ENCODE peak calls at places on chromosomes 12 and 14, in five cellular contexts. H is suprapubic skin, F is body of pancreas, E is lung, O is transverse colon. R is an unnamed sample. For H3K36me3, the result is how much of the 10 kb centered on the place peaks cover.

GRCh38 chr12:24505366-24506025 is 443.4 kb downstream of the BCAT1 start:
- DNase-seq in H (no peak), F (no peak), E (no peak), O (no peak), R (no peak)

GRCh38 chr12:20011200-20011599 is 357.1 kb upstream of the PDE3A start:
- DNase-seq in H (no peak), F (peak), E (peak), O (peak), R (no peak)

GRCh38 chr12:64229796-64230195 is 7.7 kb upstream of the KICS2 start:
- DNase-seq in H (no peak), F (no peak), E (no peak), O (no peak), R (no peak)

GRCh38 chr14:76844223-76844622 is 18.0 kb downstream of the LRRC74A start:
- DNase-seq in H (peak), F (peak), E (peak), O (peak), R (peak)

GRCh38 chr14:91872011-91872476 is 4.7 kb upstream of the TC2N start:
- DNase-seq in H (no peak), F (peak), E (no peak), O (no peak), R (no peak)

GRCh38 chr12:18428416-18428815 is 167.1 kb downstream of the PIK3C2G start:
- DNase-seq in H (no peak), F (no peak), E (no peak), O (no peak), R (no peak)

GRCh38 chr14:24103451-24103850 is 9.3 kb downstream of the PCK2 start:
- DNase-seq in H (no peak), F (no peak), E (no peak), O (no peak), R (no peak)

GRCh38 chr14:74618078-74618952 is 6.3 kb upstream of the LTBP2 start:
- DNase-seq in H (no peak), F (peak), E (peak), O (peak), R (peak)

GRCh38 chr12:12507121-12507520 is 55.5 kb downstream of the DUSP16 start:
- DNase-seq in H (no peak), F (no peak), E (no peak), O (no peak), R (no peak)

GRCh38 chr12:117473856-117474255 is 112.4 kb upstream of the NOS1 start:
- DNase-seq in H (no peak), F (no peak), E (no peak), O (no peak), R (no peak)

GRCh38 chr12:59040651-59041050 is 120.3 kb upstream of the LRIG3 start:
- DNase-seq in H (no peak), F (no peak), E (no peak), O (no peak), R (no peak)

GRCh38 chr12:53575502-53576264 is 50.5 kb downstream of the ATF7 start:
- DNase-seq in H (no peak), F (no peak), E (no peak), O (no peak), R (no peak)

GRCh38 chr12:7212678-7213077 is 23.2 kb downstream of the PEX5 start:
- DNase-seq in H (no peak), F (no peak), E (no peak), O (no peak), R (no peak)

GRCh38 chr12:98911396-98911795 is 266.3 kb downstream of the APAF1 start:
- DNase-seq in H (no peak), F (no peak), E (no peak), O (no peak), R (no peak)

GRCh38 chr14:82366803-82367202 is 833.1 kb upstream of the SEL1L start:
- DNase-seq in H (no peak), F (no peak), E (no peak), O (no peak), R (no peak)

GRCh38 chr14:22908601-22909000 is 10.3 kb downstream of the RBM23 start:
- DNase-seq in H (no peak), F (no peak), E (no peak), O (no peak), R (no peak)

GRCh38 chr12:92702754-92703679 is at the start of gene PLEKHG7:
- DNase-seq in H (no peak), F (peak), E (no peak), O (peak), R (no peak)

GRCh38 chr12:84508325-84508861 is 404.2 kb downstream of the SLC6A15 start:
- DNase-seq in H (no peak), F (no peak), E (no peak), O (no peak), R (no peak)

GRCh38 chr12:46303039-46303666 is 34.3 kb upstream of the SLC38A1 start:
- DNase-seq in H (no peak), F (peak), E (peak), O (peak), R (no peak)

GRCh38 chr12:54279227-54279631 is 693 bp downstream of the CBX5 start:
- DNase-seq in H (no peak), F (no peak), E (no peak), O (no peak), R (no peak)

GRCh38 chr14:55701638-55702037 is 121.6 kb downstream of the KTN1 start:
- DNase-seq in H (no peak), F (no peak), E (no peak), O (no peak), R (no peak)

GRCh38 chr14:24395609-24396580 is 2.9 kb upstream of the NYNRIN start:
- DNase-seq in H (no peak), F (no peak), E (no peak), O (no peak), R (no peak)

GRCh38 chr12:3362751-3363150 is 128.3 kb upstream of the PRMT8 start:
- DNase-seq in H (no peak), F (peak), E (no peak), O (no peak), R (peak)

GRCh38 chr12:41286426-41286825 is 98.3 kb downstream of the PDZRN4 start:
- DNase-seq in H (no peak), F (no peak), E (no peak), O (no peak), R (no peak)

GRCh38 chr12:127629066-127629820 is 637.7 kb upstream of the TMEM132C start:
- DNase-seq in H (no peak), F (no peak), E (no peak), O (no peak), R (no peak)

GRCh38 chr12:130463818-130464663 is 126.4 kb downstream of the PIWIL1 start:
- DNase-seq in H (no peak), F (no peak), E (no peak), O (no peak), R (no peak)

GRCh38 chr12:110501378-110501721 is 561 bp downstream of the VPS29 start:
- DNase-seq in H (no peak), F (peak), E (no peak), O (no peak), R (peak)

DNA sequence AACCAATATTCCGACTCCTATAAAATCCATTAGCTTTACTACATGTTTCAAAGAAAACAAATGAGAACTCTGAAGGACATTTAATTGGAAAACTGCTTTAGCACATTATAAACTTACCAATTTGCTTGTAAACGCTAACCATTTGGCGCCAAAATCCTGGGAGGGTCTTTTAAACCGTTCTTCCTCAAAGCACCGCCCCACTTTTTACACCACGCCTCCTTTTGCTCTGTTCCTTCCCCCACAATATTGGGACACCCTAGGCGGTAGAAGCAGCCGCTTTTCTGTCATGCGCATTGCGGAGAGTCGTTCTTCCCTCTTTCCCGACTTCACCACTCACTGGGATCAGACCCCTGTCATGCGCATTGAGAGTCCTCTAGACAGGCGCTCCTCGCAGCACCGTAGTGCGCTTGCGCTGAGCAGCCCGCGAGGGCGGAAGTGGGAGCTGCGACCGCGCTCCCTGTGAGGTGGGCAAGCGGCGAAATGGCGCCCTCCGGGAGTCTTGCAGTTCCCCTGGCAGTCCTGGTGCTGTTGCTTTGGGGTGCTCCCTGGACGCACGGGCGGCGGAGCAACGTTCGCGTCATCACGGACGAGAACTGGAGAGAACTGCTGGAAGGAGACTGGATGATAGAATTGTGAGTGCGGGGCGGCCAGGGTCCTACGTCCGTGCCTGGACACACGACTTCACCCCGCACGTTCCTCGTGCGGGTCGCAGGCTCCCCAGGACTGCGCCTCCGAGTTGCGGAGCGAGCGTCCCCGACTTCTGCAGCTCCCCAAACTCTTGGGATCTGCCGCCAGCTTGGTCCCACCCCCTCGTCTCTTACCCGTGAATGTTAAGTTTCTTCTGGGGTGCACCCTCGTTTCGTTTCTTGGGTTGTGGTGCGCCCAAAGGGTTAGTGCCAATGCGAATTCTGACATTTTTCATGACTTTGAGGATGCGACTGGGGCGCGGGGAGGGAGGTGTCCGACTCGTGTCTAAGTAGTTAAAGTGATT is at the start of gene TMX1:
- DNase-seq in H (peak), F (peak), E (peak), O (peak), R (peak)
- TF ChIP-seq CTCF in H (no peak), F (no peak), E (no peak), O (no peak), R (no peak)

GRCh38 chr12:50086148-50086547 is 1.0 kb downstream of the SMARCD1 start:
- DNase-seq in H (no peak), F (no peak), E (no peak), O (no peak), R (no peak)

GRCh38 chr12:50088577-50089335 is 3.6 kb downstream of the SMARCD1 start:
- DNase-seq in H (no peak), F (peak), E (peak), O (peak), R (no peak)

GRCh38 chr12:50085615-50085928 is 430 bp downstream of the SMARCD1 start:
- DNase-seq in H (no peak), F (no peak), E (no peak), O (no peak), R (no peak)

GRCh38 chr12:50087995-50088394 is 2.9 kb downstream of the SMARCD1 start:
- DNase-seq in H (no peak), F (no peak), E (no peak), O (no peak), R (no peak)

DNA sequence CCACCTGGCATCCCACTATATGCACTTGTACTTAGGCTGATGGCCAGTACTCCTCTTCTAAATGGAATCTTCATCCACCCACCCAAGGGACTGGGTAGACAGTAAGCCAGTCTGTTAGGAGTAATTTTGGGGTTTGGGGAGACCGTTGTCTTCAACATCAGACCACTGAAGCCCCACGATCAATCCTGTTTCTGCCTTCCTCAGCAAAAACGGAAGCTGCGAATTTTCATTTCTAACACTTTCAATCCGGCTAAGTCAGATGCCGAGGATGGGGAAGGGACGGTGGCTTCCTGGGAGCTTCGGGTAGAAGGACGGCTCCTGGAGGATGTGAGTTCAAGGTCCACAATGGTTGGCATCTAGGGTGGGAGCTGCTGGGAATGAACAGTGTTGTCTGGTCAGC is 2.0 kb downstream of the SMARCD1 start:
- DNase-seq in H (no peak), F (no peak), E (no peak), O (no peak), R (no peak)
- H3K36me3 ChIP-seq in H (under half), F (under half), E (under half), O (under half), R (under half)

GRCh38 chr14:61544448-61545202 is 150.7 kb upstream of the HIF1A start:
- DNase-seq in H (no peak), F (no peak), E (no peak), O (no peak), R (peak)
- H3K27ac ChIP-seq in H (peak), F (no peak), E (no peak), O (peak), R (peak)

GRCh38 chr14:59897757-59898383 is 22.1 kb upstream of the LRRC9 start:
- DNase-seq in H (no peak), F (peak), E (no peak), O (peak), R (peak)
- TF ChIP-seq CTCF in H (no peak), F (no peak), E (no peak), O (peak), R (peak)

GRCh38 chr12:132774159-132774558 is 12.5 kb upstream of the ANKLE2 start:
- DNase-seq in H (no peak), F (no peak), E (no peak), O (no peak), R (no peak)
- H3K36me3 ChIP-seq in H (half or more), F (under half), E (under half), O (under half), R (half or more)

GRCh38 chr14:52862652-52863338 is 71.4 kb upstream of the GNPNAT1 start:
- DNase-seq in H (no peak), F (no peak), E (no peak), O (no peak), R (no peak)
- H3K27ac ChIP-seq in H (no peak), F (no peak), E (no peak), O (peak), R (peak)

DNA sequence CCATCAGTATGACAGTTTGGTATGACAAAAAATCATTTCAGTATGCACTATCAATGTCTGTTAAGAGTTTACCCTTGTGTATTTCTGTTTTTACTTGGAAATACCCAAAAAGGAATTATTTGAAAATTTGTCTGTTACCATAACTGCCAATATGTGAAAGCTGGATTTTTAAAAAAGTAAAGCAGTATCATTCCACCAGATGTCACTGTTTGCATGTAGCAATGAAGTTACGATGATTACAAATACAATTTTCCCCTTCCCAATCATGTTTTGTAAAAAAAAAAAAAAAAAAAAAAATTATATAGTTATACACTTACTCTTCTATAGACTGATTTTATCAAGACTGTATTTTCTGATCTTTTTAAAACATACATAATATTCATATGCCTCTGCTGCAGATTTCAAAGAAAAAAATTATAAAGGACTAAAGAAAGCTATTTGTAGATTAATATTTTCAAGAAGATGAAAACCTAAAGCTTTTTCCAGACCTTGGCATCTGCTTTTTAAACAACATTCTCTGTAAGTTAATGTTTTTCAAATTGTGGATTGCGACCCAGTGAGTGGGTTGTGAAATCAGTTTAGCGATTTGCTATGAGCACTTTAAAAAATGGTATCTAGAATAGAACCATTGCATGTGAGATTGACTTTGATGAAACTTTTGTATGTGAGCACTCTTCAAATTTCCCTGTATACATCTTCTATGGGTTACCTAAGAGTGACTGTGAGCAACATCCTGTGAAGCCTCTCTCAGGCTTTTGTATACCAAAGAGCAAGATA is 114.2 kb downstream of the TTC6 start:
- DNase-seq in H (no peak), F (no peak), E (no peak), O (no peak), R (no peak)
- TF ChIP-seq CTCF in H (no peak), F (peak), E (no peak), O (peak), R (peak)

GRCh38 chr12:50196537-50196936 is 29.4 kb upstream of the CERS5 start:
- DNase-seq in H (no peak), F (no peak), E (no peak), O (no peak), R (no peak)
- H3K36me3 ChIP-seq in H (half or more), F (under half), E (under half), O (half or more), R (half or more)

GRCh38 chr12:65463082-65463481 is 184.6 kb downstream of the MSRB3 start:
- DNase-seq in H (no peak), F (no peak), E (no peak), O (no peak), R (no peak)

GRCh38 chr12:65465766-65466547 is 187.5 kb downstream of the MSRB3 start:
- DNase-seq in H (no peak), F (no peak), E (no peak), O (no peak), R (no peak)

GRCh38 chr12:65470261-65470660 is 191.8 kb downstream of the MSRB3 start:
- DNase-seq in H (no peak), F (no peak), E (no peak), O (no peak), R (no peak)

GRCh38 chr12:65464930-65465329 is 186.4 kb downstream of the MSRB3 start:
- DNase-seq in H (no peak), F (no peak), E (no peak), O (peak), R (peak)

GRCh38 chr12:65466906-65467305 is 188.4 kb downstream of the MSRB3 start:
- DNase-seq in H (no peak), F (no peak), E (no peak), O (no peak), R (no peak)
- H3K27ac ChIP-seq in H (no peak), F (no peak), E (no peak), O (no peak), R (no peak)